ENCODE peak calls at places on chromosomes 2 and 18, in eight cellular contexts. One of them, this sample, is unnamed.

GRCh38 chr2:209727077-209727476 is 44.6 kb upstream of the UNC80 start:
- DNase-seq in WTC11: no peak
- DNase-seq in fibroblast of pulmonary artery: no peak
- DNase-seq in Calu3: no peak
- DNase-seq in dorsolateral prefrontal cortex: no peak
- DNase-seq in astrocyte of the cerebellum: no peak
- DNase-seq in CD14-positive monocyte: no peak
- DNase-seq in cardiac muscle cell: no peak
- DNase-seq in this sample: no peak

GRCh38 chr2:237927135-237927534 is 39.7 kb upstream of the UBE2F start:
- DNase-seq in WTC11: peak
- DNase-seq in fibroblast of pulmonary artery: no peak
- DNase-seq in Calu3: no peak
- DNase-seq in dorsolateral prefrontal cortex: no peak
- DNase-seq in astrocyte of the cerebellum: no peak
- DNase-seq in CD14-positive monocyte: no peak
- DNase-seq in cardiac muscle cell: peak
- DNase-seq in this sample: no peak

GRCh38 chr2:204645018-204645775 is 99.9 kb downstream of the PARD3B start:
- DNase-seq in WTC11: no peak
- DNase-seq in fibroblast of pulmonary artery: peak
- DNase-seq in Calu3: no peak
- DNase-seq in dorsolateral prefrontal cortex: no peak
- DNase-seq in astrocyte of the cerebellum: no peak
- DNase-seq in CD14-positive monocyte: no peak
- DNase-seq in cardiac muscle cell: no peak
- DNase-seq in this sample: no peak

GRCh38 chr2:197577446-197577845 is 61.6 kb downstream of the MOB4 start:
- DNase-seq in WTC11: no peak
- DNase-seq in fibroblast of pulmonary artery: no peak
- DNase-seq in Calu3: no peak
- DNase-seq in dorsolateral prefrontal cortex: no peak
- DNase-seq in astrocyte of the cerebellum: no peak
- DNase-seq in CD14-positive monocyte: no peak
- DNase-seq in cardiac muscle cell: no peak
- DNase-seq in this sample: no peak

GRCh38 chr2:203033395-203033794 is 18.7 kb downstream of the NBEAL1 start:
- DNase-seq in WTC11: no peak
- DNase-seq in fibroblast of pulmonary artery: no peak
- DNase-seq in Calu3: no peak
- DNase-seq in dorsolateral prefrontal cortex: no peak
- DNase-seq in astrocyte of the cerebellum: no peak
- DNase-seq in CD14-positive monocyte: no peak
- DNase-seq in cardiac muscle cell: no peak
- DNase-seq in this sample: no peak

GRCh38 chr18:10926565-10927194 is 222.7 kb downstream of the PIEZO2 start:
- DNase-seq in WTC11: no peak
- DNase-seq in fibroblast of pulmonary artery: peak
- DNase-seq in Calu3: peak
- DNase-seq in dorsolateral prefrontal cortex: no peak
- DNase-seq in astrocyte of the cerebellum: no peak
- DNase-seq in CD14-positive monocyte: no peak
- DNase-seq in cardiac muscle cell: no peak
- DNase-seq in this sample: no peak

GRCh38 chr2:117118994-117119393 is 695.5 kb upstream of the DDX18 start:
- DNase-seq in WTC11: no peak
- DNase-seq in fibroblast of pulmonary artery: no peak
- DNase-seq in Calu3: no peak
- DNase-seq in dorsolateral prefrontal cortex: no peak
- DNase-seq in astrocyte of the cerebellum: no peak
- DNase-seq in CD14-positive monocyte: no peak
- DNase-seq in cardiac muscle cell: no peak
- DNase-seq in this sample: no peak

GRCh38 chr18:70276416-70277145 is 12.3 kb upstream of the SOCS6 start:
- DNase-seq in WTC11: no peak
- DNase-seq in fibroblast of pulmonary artery: no peak
- DNase-seq in Calu3: peak
- DNase-seq in dorsolateral prefrontal cortex: no peak
- DNase-seq in astrocyte of the cerebellum: no peak
- DNase-seq in CD14-positive monocyte: no peak
- DNase-seq in cardiac muscle cell: no peak
- DNase-seq in this sample: no peak

GRCh38 chr2:136019304-136019703 is 33.9 kb upstream of the DARS1 start:
- DNase-seq in WTC11: no peak
- DNase-seq in fibroblast of pulmonary artery: no peak
- DNase-seq in Calu3: no peak
- DNase-seq in dorsolateral prefrontal cortex: no peak
- DNase-seq in astrocyte of the cerebellum: no peak
- DNase-seq in CD14-positive monocyte: no peak
- DNase-seq in cardiac muscle cell: no peak
- DNase-seq in this sample: no peak

GRCh38 chr2:99490088-99491065 is 560 bp upstream of the REV1 start:
- DNase-seq in WTC11: peak
- DNase-seq in fibroblast of pulmonary artery: peak
- DNase-seq in Calu3: peak
- DNase-seq in dorsolateral prefrontal cortex: peak
- DNase-seq in astrocyte of the cerebellum: peak
- DNase-seq in CD14-positive monocyte: peak
- DNase-seq in cardiac muscle cell: peak
- DNase-seq in this sample: peak

GRCh38 chr2:73886357-73886756 is 6.5 kb upstream of the ACTG2 start:
- DNase-seq in WTC11: no peak
- DNase-seq in fibroblast of pulmonary artery: no peak
- DNase-seq in Calu3: no peak
- DNase-seq in dorsolateral prefrontal cortex: no peak
- DNase-seq in astrocyte of the cerebellum: no peak
- DNase-seq in CD14-positive monocyte: no peak
- DNase-seq in cardiac muscle cell: no peak
- DNase-seq in this sample: no peak

GRCh38 chr2:161436411-161436810 is 20.3 kb downstream of the TBR1 start:
- DNase-seq in WTC11: no peak
- DNase-seq in fibroblast of pulmonary artery: peak
- DNase-seq in Calu3: no peak
- DNase-seq in dorsolateral prefrontal cortex: no peak
- DNase-seq in astrocyte of the cerebellum: peak
- DNase-seq in CD14-positive monocyte: no peak
- DNase-seq in cardiac muscle cell: no peak
- DNase-seq in this sample: no peak

GRCh38 chr2:118774458-118775133 is 72.9 kb downstream of the EN1 start:
- DNase-seq in WTC11: peak
- DNase-seq in fibroblast of pulmonary artery: peak
- DNase-seq in Calu3: peak
- DNase-seq in dorsolateral prefrontal cortex: peak
- DNase-seq in astrocyte of the cerebellum: peak
- DNase-seq in CD14-positive monocyte: no peak
- DNase-seq in cardiac muscle cell: peak
- DNase-seq in this sample: no peak

GRCh38 chr18:56233595-56233994 is 404.8 kb downstream of the TXNL1 start:
- DNase-seq in WTC11: no peak
- DNase-seq in fibroblast of pulmonary artery: peak
- DNase-seq in Calu3: no peak
- DNase-seq in dorsolateral prefrontal cortex: no peak
- DNase-seq in astrocyte of the cerebellum: peak
- DNase-seq in CD14-positive monocyte: no peak
- DNase-seq in cardiac muscle cell: no peak
- DNase-seq in this sample: no peak

GRCh38 chr2:17901246-17901645 is 22.8 kb downstream of the KCNS3 start:
- DNase-seq in WTC11: no peak
- DNase-seq in fibroblast of pulmonary artery: no peak
- DNase-seq in Calu3: peak
- DNase-seq in dorsolateral prefrontal cortex: no peak
- DNase-seq in astrocyte of the cerebellum: no peak
- DNase-seq in CD14-positive monocyte: no peak
- DNase-seq in cardiac muscle cell: no peak
- DNase-seq in this sample: no peak

GRCh38 chr2:218826791-218827190 is 4.8 kb downstream of the PRKAG3 start:
- DNase-seq in WTC11: no peak
- DNase-seq in fibroblast of pulmonary artery: no peak
- DNase-seq in Calu3: no peak
- DNase-seq in dorsolateral prefrontal cortex: no peak
- DNase-seq in astrocyte of the cerebellum: no peak
- DNase-seq in CD14-positive monocyte: no peak
- DNase-seq in cardiac muscle cell: no peak
- DNase-seq in this sample: no peak

GRCh38 chr18:46809145-46809544 is 52.3 kb upstream of the ST8SIA5 start:
- DNase-seq in WTC11: no peak
- DNase-seq in fibroblast of pulmonary artery: no peak
- DNase-seq in Calu3: no peak
- DNase-seq in dorsolateral prefrontal cortex: no peak
- DNase-seq in astrocyte of the cerebellum: no peak
- DNase-seq in CD14-positive monocyte: no peak
- DNase-seq in cardiac muscle cell: no peak
- DNase-seq in this sample: no peak

GRCh38 chr2:232773815-232774214 is 2.5 kb downstream of the KCNJ13 start:
- DNase-seq in WTC11: no peak
- DNase-seq in fibroblast of pulmonary artery: no peak
- DNase-seq in Calu3: no peak
- DNase-seq in dorsolateral prefrontal cortex: no peak
- DNase-seq in astrocyte of the cerebellum: no peak
- DNase-seq in CD14-positive monocyte: no peak
- DNase-seq in cardiac muscle cell: no peak
- DNase-seq in this sample: no peak

GRCh38 chr2:165238295-165238694 is 919 bp upstream of the SCN2A start:
- DNase-seq in WTC11: no peak
- DNase-seq in fibroblast of pulmonary artery: peak
- DNase-seq in Calu3: peak
- DNase-seq in dorsolateral prefrontal cortex: no peak
- DNase-seq in astrocyte of the cerebellum: peak
- DNase-seq in CD14-positive monocyte: no peak
- DNase-seq in cardiac muscle cell: peak
- DNase-seq in this sample: no peak

GRCh38 chr18:46155652-46156051 is 51.5 kb downstream of the HAUS1 start:
- DNase-seq in WTC11: no peak
- DNase-seq in fibroblast of pulmonary artery: peak
- DNase-seq in Calu3: peak
- DNase-seq in dorsolateral prefrontal cortex: no peak
- DNase-seq in astrocyte of the cerebellum: peak
- DNase-seq in CD14-positive monocyte: no peak
- DNase-seq in cardiac muscle cell: no peak
- DNase-seq in this sample: no peak

GRCh38 chr2:229445013-229445412 is 173.9 kb upstream of the PID1 start:
- DNase-seq in WTC11: no peak
- DNase-seq in fibroblast of pulmonary artery: peak
- DNase-seq in Calu3: peak
- DNase-seq in dorsolateral prefrontal cortex: peak
- DNase-seq in astrocyte of the cerebellum: peak
- DNase-seq in CD14-positive monocyte: peak
- DNase-seq in cardiac muscle cell: no peak
- DNase-seq in this sample: no peak

GRCh38 chr2:209391776-209392401 is 32.0 kb upstream of the MAP2 start:
- DNase-seq in WTC11: no peak
- DNase-seq in fibroblast of pulmonary artery: peak
- DNase-seq in Calu3: no peak
- DNase-seq in dorsolateral prefrontal cortex: no peak
- DNase-seq in astrocyte of the cerebellum: peak
- DNase-seq in CD14-positive monocyte: no peak
- DNase-seq in cardiac muscle cell: no peak
- DNase-seq in this sample: no peak

GRCh38 chr18:26549103-26549485 is 741 bp upstream of the KCTD1 start:
- DNase-seq in WTC11: no peak
- DNase-seq in fibroblast of pulmonary artery: peak
- DNase-seq in Calu3: peak
- DNase-seq in dorsolateral prefrontal cortex: peak
- DNase-seq in astrocyte of the cerebellum: no peak
- DNase-seq in CD14-positive monocyte: no peak
- DNase-seq in cardiac muscle cell: peak
- DNase-seq in this sample: no peak

GRCh38 chr2:221434155-221434554 is 137.9 kb downstream of the EPHA4 start:
- DNase-seq in WTC11: no peak
- DNase-seq in fibroblast of pulmonary artery: no peak
- DNase-seq in Calu3: peak
- DNase-seq in dorsolateral prefrontal cortex: no peak
- DNase-seq in astrocyte of the cerebellum: no peak
- DNase-seq in CD14-positive monocyte: no peak
- DNase-seq in cardiac muscle cell: no peak
- DNase-seq in this sample: no peak
- TF ChIP-seq CTCF in WTC11: no peak
- TF ChIP-seq CTCF in fibroblast of pulmonary artery: no peak
- TF ChIP-seq CTCF in Calu3: no peak
- TF ChIP-seq CTCF in dorsolateral prefrontal cortex: no peak
- TF ChIP-seq CTCF in astrocyte of the cerebellum: no peak
- TF ChIP-seq CTCF in CD14-positive monocyte: no peak
- TF ChIP-seq CTCF in cardiac muscle cell: no peak
- TF ChIP-seq CTCF in this sample: no peak

GRCh38 chr2:67234443-67234842 is 162.7 kb upstream of the ETAA1 start:
- DNase-seq in WTC11: no peak
- DNase-seq in fibroblast of pulmonary artery: peak
- DNase-seq in Calu3: peak
- DNase-seq in dorsolateral prefrontal cortex: no peak
- DNase-seq in astrocyte of the cerebellum: peak
- DNase-seq in CD14-positive monocyte: no peak
- DNase-seq in cardiac muscle cell: peak
- DNase-seq in this sample: no peak
- TF ChIP-seq CTCF in WTC11: no peak
- TF ChIP-seq CTCF in fibroblast of pulmonary artery: peak
- TF ChIP-seq CTCF in Calu3: peak
- TF ChIP-seq CTCF in dorsolateral prefrontal cortex: no peak
- TF ChIP-seq CTCF in astrocyte of the cerebellum: peak
- TF ChIP-seq CTCF in CD14-positive monocyte: no peak
- TF ChIP-seq CTCF in cardiac muscle cell: peak
- TF ChIP-seq CTCF in this sample: no peak

DNA sequence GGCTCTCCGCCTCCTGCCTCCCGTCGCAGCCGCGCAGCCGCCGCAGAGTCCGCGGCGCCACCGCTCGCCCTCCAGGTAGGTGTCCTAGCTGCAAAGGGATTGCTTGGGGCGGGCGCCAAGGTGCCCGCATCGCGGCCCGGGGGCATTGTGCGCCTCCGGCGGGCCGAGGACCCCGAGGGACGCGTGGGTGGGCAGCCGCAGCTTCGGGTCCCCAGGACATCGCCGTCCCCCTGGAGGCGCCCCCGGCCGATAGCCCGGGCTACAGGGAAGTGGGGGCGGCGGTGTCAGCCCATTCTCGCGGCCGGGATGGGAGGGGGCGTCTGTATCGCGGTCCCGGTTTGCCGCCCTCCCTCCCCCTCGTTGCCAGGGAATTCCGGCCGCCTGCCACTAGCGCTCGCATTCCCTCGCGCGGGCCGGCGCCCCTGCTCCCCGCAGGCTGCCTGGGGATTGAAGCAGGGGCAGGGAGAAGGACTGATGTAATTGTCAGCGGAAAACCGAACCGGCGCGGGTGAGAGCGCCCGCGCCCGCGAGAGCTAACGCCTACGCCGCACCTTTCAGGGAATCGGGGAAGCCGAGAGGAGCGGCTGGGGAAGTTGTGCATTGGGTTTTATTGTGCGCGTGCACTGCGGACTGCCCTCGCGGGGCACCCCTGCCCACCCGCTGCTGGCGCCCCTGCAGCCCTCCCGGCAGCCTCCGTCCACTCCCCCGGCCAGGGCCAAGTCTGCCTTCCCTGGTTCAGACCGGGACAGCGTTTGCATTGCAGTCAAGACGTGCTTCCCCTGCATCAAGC is 483 bp downstream of the OSBPL6 start:
- DNase-seq in WTC11: peak
- DNase-seq in fibroblast of pulmonary artery: peak
- DNase-seq in Calu3: peak
- DNase-seq in dorsolateral prefrontal cortex: peak
- DNase-seq in astrocyte of the cerebellum: no peak
- DNase-seq in CD14-positive monocyte: no peak
- DNase-seq in cardiac muscle cell: peak
- DNase-seq in this sample: no peak
- TF ChIP-seq CTCF in WTC11: no peak
- TF ChIP-seq CTCF in fibroblast of pulmonary artery: no peak
- TF ChIP-seq CTCF in Calu3: peak
- TF ChIP-seq CTCF in dorsolateral prefrontal cortex: no peak
- TF ChIP-seq CTCF in astrocyte of the cerebellum: no peak
- TF ChIP-seq CTCF in CD14-positive monocyte: no peak
- TF ChIP-seq CTCF in cardiac muscle cell: no peak
- TF ChIP-seq CTCF in this sample: no peak

GRCh38 chr2:182611009-182611408 is 105.0 kb upstream of the DNAJC10 start:
- DNase-seq in WTC11: peak
- DNase-seq in fibroblast of pulmonary artery: no peak
- DNase-seq in Calu3: no peak
- DNase-seq in dorsolateral prefrontal cortex: no peak
- DNase-seq in astrocyte of the cerebellum: no peak
- DNase-seq in CD14-positive monocyte: no peak
- DNase-seq in cardiac muscle cell: no peak
- DNase-seq in this sample: no peak
- TF ChIP-seq CTCF in WTC11: no peak
- TF ChIP-seq CTCF in fibroblast of pulmonary artery: no peak
- TF ChIP-seq CTCF in Calu3: no peak
- TF ChIP-seq CTCF in dorsolateral prefrontal cortex: no peak
- TF ChIP-seq CTCF in astrocyte of the cerebellum: no peak
- TF ChIP-seq CTCF in CD14-positive monocyte: no peak
- TF ChIP-seq CTCF in cardiac muscle cell: no peak
- TF ChIP-seq CTCF in this sample: no peak